ENCODE peak calls at places on chromosomes 7 and 10, in six cellular contexts. N is NB4; E is HFFc6; Q is NCI-H1105 treated with DMSO at 0.1 percent for 48 hours; R is naive thymus-derived CD8-positive, alpha-beta T cell; V is fibroblast of the conjunctiva. F is an unnamed sample.

GRCh38 chr10:126527645-126528319 is 139.5 kb upstream of the ADAM12 start:
- DNase-seq in V (no peak), R (no peak), E (no peak), N (no peak), Q (no peak), F (no peak)

GRCh38 chr10:3961082-3961481 is 176.1 kb upstream of the KLF6 start:
- DNase-seq in Q (no peak), E (no peak), R (peak; percentile 73), V (no peak), N (no peak), F (no peak)

GRCh38 chr7:39413866-39414668 is 152.1 kb upstream of the YAE1 start:
- DNase-seq in R (peak; percentile 34), E (no peak), V (peak; percentile 9), Q (peak; percentile 31), N (peak; percentile 77), F (peak; percentile 17)

GRCh38 chr7:116859323-116859722 is 3.1 kb upstream of the CAPZA2 start:
- DNase-seq in N (peak; percentile 72), R (no peak), Q (no peak), V (peak; percentile 32), E (peak; percentile 86), F (peak; percentile 87)

GRCh38 chr10:101611506-101611905 is 23.4 kb downstream of the DPCD start:
- DNase-seq in E (no peak), V (no peak), R (no peak), Q (no peak), N (peak; percentile 61), F (peak; percentile 47)

GRCh38 chr7:155808551-155809331 is 3.5 kb downstream of the SHH start:
- DNase-seq in V (no peak), E (no peak), R (no peak), Q (peak; percentile 22), N (peak; percentile 50), F (no peak)

GRCh38 chr7:85454904-85455303 is 268.0 kb upstream of the SEMA3D start:
- DNase-seq in V (no peak), R (no peak), N (no peak), E (no peak), Q (no peak), F (peak; percentile 23)

GRCh38 chr7:39392151-39392550 is 174.1 kb upstream of the YAE1 start:
- DNase-seq in Q (no peak), N (no peak), V (no peak), E (no peak), R (no peak), F (no peak)

GRCh38 chr7:16738014-16738688 is 15.4 kb upstream of the TSPAN13 start:
- DNase-seq in N (no peak), Q (no peak), R (no peak), V (no peak), E (no peak), F (no peak)

GRCh38 chr10:63137306-63137705 is 4.2 kb downstream of the NRBF2 start:
- DNase-seq in Q (no peak), R (no peak), E (no peak), V (no peak), N (peak; percentile 34), F (peak; percentile 69)